ENCODE peak calls at places on chromosomes 16 and 17, in five cellular contexts. One of them, this sample, is unnamed. For H3K9me3 and H3F3A, the result is how much of the 10 kb centered on the place peaks cover.

GRCh38 chr16:84349852-84350565 is 18.3 kb upstream of the ATP2C2 start:
- DNase-seq in GM23248: no peak
- DNase-seq in neural progenitor cell: peak
- DNase-seq in PC-3: no peak
- DNase-seq in MM.1S: no peak
- DNase-seq in this sample: no peak

GRCh38 chr17:27974531-27975145 is 67.8 kb upstream of the NLK start:
- DNase-seq in GM23248: no peak
- DNase-seq in neural progenitor cell: no peak
- DNase-seq in PC-3: peak
- DNase-seq in MM.1S: no peak
- DNase-seq in this sample: peak

GRCh38 chr16:89115216-89115949 is 21.7 kb downstream of the ACSF3 start:
- DNase-seq in GM23248: no peak
- DNase-seq in neural progenitor cell: no peak
- DNase-seq in PC-3: no peak
- DNase-seq in MM.1S: peak
- DNase-seq in this sample: no peak

GRCh38 chr16:78249056-78249455 is 149.6 kb downstream of the WWOX start:
- DNase-seq in GM23248: no peak
- DNase-seq in neural progenitor cell: peak
- DNase-seq in PC-3: no peak
- DNase-seq in MM.1S: no peak
- DNase-seq in this sample: no peak

GRCh38 chr16:50304467-50305440 is 38.4 kb downstream of the ADCY7 start:
- DNase-seq in GM23248: no peak
- DNase-seq in neural progenitor cell: no peak
- DNase-seq in PC-3: no peak
- DNase-seq in MM.1S: no peak
- DNase-seq in this sample: no peak

GRCh38 chr17:12990041-12990808 is 27.6 kb downstream of the ELAC2 start:
- DNase-seq in GM23248: no peak
- DNase-seq in neural progenitor cell: no peak
- DNase-seq in PC-3: no peak
- DNase-seq in MM.1S: no peak
- DNase-seq in this sample: no peak

GRCh38 chr17:29617481-29618271 is 5.0 kb downstream of the CORO6 start:
- DNase-seq in GM23248: peak
- DNase-seq in neural progenitor cell: peak
- DNase-seq in PC-3: peak
- DNase-seq in MM.1S: peak
- DNase-seq in this sample: no peak

GRCh38 chr17:81060416-81060815 is 25.5 kb downstream of the BAIAP2 start:
- DNase-seq in GM23248: no peak
- DNase-seq in neural progenitor cell: no peak
- DNase-seq in PC-3: no peak
- DNase-seq in MM.1S: no peak
- DNase-seq in this sample: no peak

GRCh38 chr17:45098869-45099616 is 33.3 kb downstream of the PLCD3 start:
- DNase-seq in GM23248: peak
- DNase-seq in neural progenitor cell: peak
- DNase-seq in PC-3: peak
- DNase-seq in MM.1S: peak
- DNase-seq in this sample: peak

GRCh38 chr17:63405741-63406261 is 40.3 kb downstream of the CYB561 start:
- DNase-seq in GM23248: peak
- DNase-seq in neural progenitor cell: peak
- DNase-seq in PC-3: peak
- DNase-seq in MM.1S: peak
- DNase-seq in this sample: no peak

GRCh38 chr17:63775420-63775819 is 1.4 kb downstream of the DDX42 start:
- DNase-seq in GM23248: peak
- DNase-seq in neural progenitor cell: peak
- DNase-seq in PC-3: peak
- DNase-seq in MM.1S: no peak
- DNase-seq in this sample: no peak

GRCh38 chr17:17346428-17347233 is 43.5 kb downstream of the NT5M start:
- DNase-seq in GM23248: no peak
- DNase-seq in neural progenitor cell: no peak
- DNase-seq in PC-3: no peak
- DNase-seq in MM.1S: no peak
- DNase-seq in this sample: no peak

GRCh38 chr16:22641030-22641671 is 130.5 kb downstream of the NPIPB5 start:
- DNase-seq in GM23248: peak
- DNase-seq in neural progenitor cell: peak
- DNase-seq in PC-3: peak
- DNase-seq in MM.1S: peak
- DNase-seq in this sample: no peak

GRCh38 chr16:79325211-79325610 is 275.3 kb downstream of the MAF start:
- DNase-seq in GM23248: no peak
- DNase-seq in neural progenitor cell: no peak
- DNase-seq in PC-3: no peak
- DNase-seq in MM.1S: no peak
- DNase-seq in this sample: no peak

GRCh38 chr17:9199474-9200196 is 178.3 kb downstream of the NTN1 start:
- DNase-seq in GM23248: peak
- DNase-seq in neural progenitor cell: peak
- DNase-seq in PC-3: no peak
- DNase-seq in MM.1S: no peak
- DNase-seq in this sample: no peak

GRCh38 chr16:23317266-23317661 is 15.2 kb downstream of the SCNN1B start:
- DNase-seq in GM23248: no peak
- DNase-seq in neural progenitor cell: no peak
- DNase-seq in PC-3: peak
- DNase-seq in MM.1S: no peak
- DNase-seq in this sample: no peak

GRCh38 chr17:45437461-45438283 is 5.0 kb upstream of the ARHGAP27 start:
- DNase-seq in GM23248: no peak
- DNase-seq in neural progenitor cell: no peak
- DNase-seq in PC-3: no peak
- DNase-seq in MM.1S: no peak
- DNase-seq in this sample: no peak

GRCh38 chr17:72977768-72978417 is 114.6 kb downstream of the SLC39A11 start:
- DNase-seq in GM23248: peak
- DNase-seq in neural progenitor cell: no peak
- DNase-seq in PC-3: peak
- DNase-seq in MM.1S: no peak
- DNase-seq in this sample: peak

GRCh38 chr17:1767358-1767757 is 5.5 kb downstream of the SERPINF1 start:
- DNase-seq in GM23248: no peak
- DNase-seq in neural progenitor cell: no peak
- DNase-seq in PC-3: no peak
- DNase-seq in MM.1S: no peak
- DNase-seq in this sample: no peak

GRCh38 chr17:38707678-38708351 is 2.7 kb downstream of the MLLT6 start:
- DNase-seq in GM23248: no peak
- DNase-seq in neural progenitor cell: no peak
- DNase-seq in PC-3: no peak
- DNase-seq in MM.1S: no peak
- DNase-seq in this sample: no peak

GRCh38 chr16:35730251-35730650 is 2270.8 kb downstream of the TP53TG3F start:
- DNase-seq in GM23248: no peak
- DNase-seq in neural progenitor cell: no peak
- DNase-seq in PC-3: no peak
- DNase-seq in MM.1S: no peak
- DNase-seq in this sample: no peak

GRCh38 chr16:35725949-35726348 is 2266.5 kb downstream of the TP53TG3F start:
- DNase-seq in GM23248: no peak
- DNase-seq in neural progenitor cell: no peak
- DNase-seq in PC-3: no peak
- DNase-seq in MM.1S: no peak
- DNase-seq in this sample: no peak

DNA sequence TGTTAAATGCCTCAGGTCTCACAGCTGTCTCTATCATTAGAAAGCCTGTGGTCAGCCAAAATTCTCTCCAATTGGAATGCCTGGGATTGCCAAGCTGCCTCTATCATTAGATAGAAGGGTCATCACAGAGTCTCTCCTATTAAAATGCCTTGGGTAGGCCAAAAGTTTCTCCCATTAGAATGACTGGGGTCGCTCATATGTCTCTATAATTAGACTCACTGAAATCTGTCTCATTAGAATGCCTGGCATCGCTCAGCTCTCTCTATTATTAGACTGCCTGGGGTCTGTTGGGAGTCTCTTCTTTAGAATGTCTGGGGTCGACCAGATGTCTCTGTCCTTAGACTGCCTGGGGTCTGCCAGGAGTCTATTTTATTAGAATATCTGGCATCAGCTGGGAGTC is 2265.1 kb downstream of the TP53TG3F start:
- DNase-seq in GM23248: no peak
- DNase-seq in neural progenitor cell: no peak
- DNase-seq in PC-3: no peak
- DNase-seq in MM.1S: no peak
- DNase-seq in this sample: no peak
- H3K9me3 ChIP-seq in GM23248: under half
- H3K9me3 ChIP-seq in neural progenitor cell: under half
- H3K9me3 ChIP-seq in PC-3: under half
- H3K9me3 ChIP-seq in MM.1S: under half
- H3K9me3 ChIP-seq in this sample: under half

GRCh38 chr16:8949536-8950418 is 13.9 kb downstream of the USP7 start:
- DNase-seq in GM23248: no peak
- DNase-seq in neural progenitor cell: no peak
- DNase-seq in PC-3: no peak
- DNase-seq in MM.1S: no peak
- DNase-seq in this sample: no peak

GRCh38 chr16:8946544-8946943 is 17.2 kb downstream of the USP7 start:
- DNase-seq in GM23248: no peak
- DNase-seq in neural progenitor cell: no peak
- DNase-seq in PC-3: no peak
- DNase-seq in MM.1S: no peak
- DNase-seq in this sample: no peak

GRCh38 chr16:8948831-8949230 is 14.9 kb downstream of the USP7 start:
- DNase-seq in GM23248: no peak
- DNase-seq in neural progenitor cell: no peak
- DNase-seq in PC-3: no peak
- DNase-seq in MM.1S: no peak
- DNase-seq in this sample: no peak

GRCh38 chr16:8945626-8946296 is 17.9 kb downstream of the USP7 start:
- DNase-seq in GM23248: no peak
- DNase-seq in neural progenitor cell: no peak
- DNase-seq in PC-3: no peak
- DNase-seq in MM.1S: no peak
- DNase-seq in this sample: no peak

DNA sequence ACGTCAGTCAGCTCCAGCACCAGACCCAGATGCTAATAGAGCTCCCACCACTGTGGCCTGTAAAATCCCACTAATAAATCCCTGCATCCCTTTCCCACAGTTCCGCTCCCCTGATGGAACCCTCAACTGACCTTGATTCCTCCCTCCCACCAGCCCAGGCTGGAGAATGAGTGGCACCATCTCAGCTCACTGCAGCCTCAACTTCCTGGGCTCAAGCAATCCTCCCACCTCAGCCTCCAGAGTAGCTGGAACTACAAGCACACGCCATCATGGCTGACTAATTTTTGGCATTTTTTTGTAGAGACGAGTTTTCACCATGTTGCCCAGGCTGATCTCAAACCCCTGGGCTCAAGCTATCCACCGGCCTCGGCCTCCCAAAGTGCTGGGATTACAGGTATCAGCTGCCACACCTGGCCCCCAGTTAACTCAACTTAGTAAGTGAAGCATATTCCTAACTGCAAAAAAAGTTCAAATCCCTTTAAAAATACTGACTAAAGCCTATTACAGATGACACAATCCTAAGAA is 15.6 kb downstream of the USP7 start:
- DNase-seq in GM23248: no peak
- DNase-seq in neural progenitor cell: no peak
- DNase-seq in PC-3: no peak
- DNase-seq in MM.1S: no peak
- DNase-seq in this sample: no peak
- H3F3A ChIP-seq in GM23248: under half
- H3F3A ChIP-seq in neural progenitor cell: under half
- H3F3A ChIP-seq in PC-3: under half
- H3F3A ChIP-seq in MM.1S: under half
- H3F3A ChIP-seq in this sample: under half

DNA sequence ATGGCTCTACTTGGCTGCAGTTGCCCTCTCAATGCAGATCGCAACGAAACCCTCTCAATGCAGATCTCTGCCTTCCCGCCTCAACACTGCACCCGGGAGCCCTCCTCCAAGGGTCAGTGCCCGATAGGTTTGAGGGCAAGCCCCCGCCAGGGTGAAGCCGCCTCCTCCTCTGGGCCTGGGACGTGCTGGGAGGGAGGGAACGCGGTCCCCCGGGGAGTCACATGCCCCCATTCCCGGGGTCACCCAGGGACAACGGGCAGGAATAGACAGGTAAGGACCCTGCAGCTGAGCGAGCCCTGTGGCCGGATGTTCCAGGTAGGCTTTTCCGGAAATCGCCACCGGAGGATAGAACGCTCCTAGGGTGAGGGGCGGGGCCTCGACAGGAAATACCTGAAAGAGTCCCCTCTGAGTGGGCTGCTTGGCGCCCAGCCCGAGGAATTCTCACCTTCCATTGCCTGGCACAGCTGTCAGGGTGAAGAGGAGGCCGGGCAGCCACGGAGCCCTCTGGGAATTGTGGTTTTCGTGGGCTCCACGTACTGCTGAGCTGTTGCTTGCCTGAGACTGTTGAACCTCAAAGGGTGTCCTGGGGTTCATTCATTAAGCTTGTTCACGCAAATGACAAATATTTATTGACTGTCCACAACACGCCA is 12.8 kb downstream of the ZNF174 start:
- DNase-seq in GM23248: no peak
- DNase-seq in neural progenitor cell: no peak
- DNase-seq in PC-3: no peak
- DNase-seq in MM.1S: no peak
- DNase-seq in this sample: no peak
- H3K9me3 ChIP-seq in GM23248: under half
- H3K9me3 ChIP-seq in neural progenitor cell: under half
- H3K9me3 ChIP-seq in PC-3: under half
- H3K9me3 ChIP-seq in MM.1S: under half
- H3K9me3 ChIP-seq in this sample: under half

GRCh38 chr16:31183432-31184428 is 3.8 kb downstream of the FUS start:
- DNase-seq in GM23248: peak
- DNase-seq in neural progenitor cell: no peak
- DNase-seq in PC-3: no peak
- DNase-seq in MM.1S: no peak
- DNase-seq in this sample: no peak
- H3F3A ChIP-seq in GM23248: half or more
- H3F3A ChIP-seq in neural progenitor cell: half or more
- H3F3A ChIP-seq in PC-3: under half
- H3F3A ChIP-seq in MM.1S: under half
- H3F3A ChIP-seq in this sample: half or more

DNA sequence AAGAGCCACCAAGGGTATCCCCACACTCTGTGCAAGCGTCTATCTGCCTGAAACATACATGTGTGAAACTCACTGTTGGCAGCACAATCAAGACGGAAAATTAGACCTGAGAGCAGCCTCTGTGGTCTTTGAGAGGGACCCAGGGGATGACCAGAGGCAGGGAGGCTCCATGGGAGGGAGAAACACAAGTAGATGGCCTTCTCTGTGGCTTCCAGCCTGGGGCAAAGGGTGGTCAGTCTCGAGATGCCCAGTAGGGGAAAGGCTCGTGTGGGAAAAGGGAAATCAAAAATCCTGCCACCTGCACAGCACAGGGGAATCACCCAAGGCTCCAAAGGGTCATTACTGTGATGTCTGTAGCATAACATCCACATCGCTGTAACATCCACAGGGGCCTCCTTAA is 823.3 kb downstream of the KCNJ18 start:
- DNase-seq in GM23248: no peak
- DNase-seq in neural progenitor cell: no peak
- DNase-seq in PC-3: no peak
- DNase-seq in MM.1S: no peak
- DNase-seq in this sample: no peak
- H3K9me3 ChIP-seq in GM23248: under half
- H3K9me3 ChIP-seq in neural progenitor cell: under half
- H3K9me3 ChIP-seq in PC-3: under half
- H3K9me3 ChIP-seq in MM.1S: under half
- H3K9me3 ChIP-seq in this sample: under half

This sample was measured in PC-9.